ENCODE peak calls at places on chromosome 20, in four cellular contexts. B, N, K and S are unnamed samples.

GRCh38 chr20:23344336-23344735 is 6.3 kb upstream of the NXT1 start:
- DNase-seq in B (no peak), K (no peak), N (no peak), S (no peak)

GRCh38 chr20:50513169-50514034 is 3.2 kb downstream of the PTPN1 start:
- DNase-seq in K (peak; percentile 88), B (no peak), N (peak; percentile 69), S (no peak)

GRCh38 chr20:50932881-50933280 is 1.6 kb upstream of the ADNP start:
- DNase-seq in N (no peak), B (no peak), K (no peak), S (no peak)

GRCh38 chr20:23629017-23629541 is 8.7 kb downstream of the CST3 start:
- DNase-seq in N (peak; percentile 97), B (no peak), K (peak; percentile 95), S (no peak)

GRCh38 chr20:64232794-64233193 is 22.8 kb upstream of the PCMTD2 start:
- DNase-seq in N (no peak), B (no peak), K (no peak), S (peak; percentile 54)

GRCh38 chr20:9989066-9989724 is 45.6 kb upstream of the ANKEF1 start:
- DNase-seq in K (peak; percentile 84), N (peak; percentile 73), B (no peak), S (no peak)

GRCh38 chr20:14700641-14700965 is 363.2 kb upstream of the FLRT3 start:
- DNase-seq in K (no peak), B (no peak), N (peak; percentile 89), S (no peak)

GRCh38 chr20:50913976-50914375 is 17.3 kb downstream of the ADNP start:
- DNase-seq in N (peak; percentile 52), B (no peak), K (peak; percentile 84), S (no peak)

GRCh38 chr20:3459881-3460307 is 10.9 kb upstream of the ATRN start:
- DNase-seq in K (no peak), N (no peak), B (no peak), S (no peak)

GRCh38 chr20:47551841-47552240 is 50.2 kb downstream of the NCOA3 start:
- DNase-seq in B (no peak), K (peak; percentile 40), N (no peak), S (no peak)

GRCh38 chr20:33767100-33767499 is 35.3 kb downstream of the ZNF341 start:
- DNase-seq in N (no peak), K (no peak), B (no peak), S (no peak)

GRCh38 chr20:41424025-41424424 is 57.4 kb upstream of the EMILIN3 start:
- DNase-seq in N (no peak), B (no peak), K (no peak), S (no peak)

GRCh38 chr20:57882451-57883161 is 172.8 kb upstream of the PMEPA1 start:
- DNase-seq in K (no peak), N (no peak), B (peak; percentile 74), S (no peak)
- TF ChIP-seq CTCF in K (no peak), N (no peak), B (no peak), S (peak; percentile 7)

GRCh38 chr20:58378704-58379103 is 10.3 kb upstream of the VAPB start:
- DNase-seq in B (no peak), N (no peak), K (no peak), S (no peak)
- TF ChIP-seq CTCF in B (no peak), N (no peak), K (peak; percentile 11), S (peak; percentile 48)

DNA sequence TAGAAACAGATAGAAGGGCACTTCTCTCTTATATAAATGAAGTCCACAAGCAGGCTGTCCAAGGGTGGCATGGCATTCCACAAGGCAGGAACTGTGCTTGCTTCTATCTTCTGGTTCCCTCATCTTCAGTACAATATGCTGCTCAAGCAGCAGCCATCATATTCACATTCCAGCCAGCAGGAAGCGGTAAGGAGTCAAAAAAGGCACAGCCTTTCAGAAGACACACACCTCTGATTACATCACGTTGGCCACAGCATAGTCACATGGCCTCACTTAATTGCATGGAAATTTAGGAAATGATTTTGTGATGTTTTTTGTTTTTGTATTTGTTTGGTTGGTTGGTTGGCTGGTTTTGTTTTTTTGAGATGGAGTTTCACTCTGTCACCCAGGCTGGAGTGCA is 19.0 kb downstream of the REM1 start:
- DNase-seq in N (peak; percentile 59), B (no peak), K (peak; percentile 74), S (no peak)
- TF ChIP-seq CTCF in N (peak; percentile 46), B (peak; percentile 35), K (peak; percentile 72), S (peak; percentile 73)

GRCh38 chr20:6178537-6178936 is 55.7 kb upstream of the FERMT1 start:
- DNase-seq in N (peak; percentile 61), K (peak; percentile 72), B (no peak), S (no peak)

GRCh38 chr20:6185268-6185667 is 62.4 kb upstream of the FERMT1 start:
- DNase-seq in K (no peak), N (no peak), B (no peak), S (no peak)

GRCh38 chr20:6180531-6180930 is 57.7 kb upstream of the FERMT1 start:
- DNase-seq in B (no peak), N (no peak), K (no peak), S (no peak)

GRCh38 chr20:6184086-6184485 is 61.3 kb upstream of the FERMT1 start:
- DNase-seq in N (no peak), K (no peak), B (no peak), S (no peak)
- TF ChIP-seq CTCF in N (peak; percentile 9), K (no peak), B (no peak), S (peak; percentile 36)

DNA sequence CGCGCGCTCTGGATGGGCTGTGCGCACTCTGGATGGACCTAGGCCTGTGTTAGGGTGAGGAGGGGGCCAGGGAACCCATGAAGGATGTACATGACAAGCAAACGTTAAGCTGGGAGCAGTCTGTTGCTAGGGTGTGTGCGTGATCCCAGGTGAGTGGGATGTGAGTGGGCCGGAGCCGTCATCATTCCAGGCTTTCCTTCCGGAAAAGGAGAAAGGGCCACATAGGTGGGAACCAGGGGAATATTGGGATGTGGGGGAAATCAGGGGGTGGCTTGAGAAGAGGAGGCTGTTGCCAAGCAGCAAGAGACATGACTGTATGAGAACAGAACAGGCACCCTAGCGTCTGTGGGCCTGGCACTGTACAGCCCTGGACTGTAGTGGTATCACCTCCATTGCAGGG is 49.7 kb upstream of the EPB41L1 start:
- DNase-seq in N (no peak), K (no peak), B (no peak), S (no peak)
- TF ChIP-seq CTCF in N (no peak), K (no peak), B (no peak), S (no peak)

DNA sequence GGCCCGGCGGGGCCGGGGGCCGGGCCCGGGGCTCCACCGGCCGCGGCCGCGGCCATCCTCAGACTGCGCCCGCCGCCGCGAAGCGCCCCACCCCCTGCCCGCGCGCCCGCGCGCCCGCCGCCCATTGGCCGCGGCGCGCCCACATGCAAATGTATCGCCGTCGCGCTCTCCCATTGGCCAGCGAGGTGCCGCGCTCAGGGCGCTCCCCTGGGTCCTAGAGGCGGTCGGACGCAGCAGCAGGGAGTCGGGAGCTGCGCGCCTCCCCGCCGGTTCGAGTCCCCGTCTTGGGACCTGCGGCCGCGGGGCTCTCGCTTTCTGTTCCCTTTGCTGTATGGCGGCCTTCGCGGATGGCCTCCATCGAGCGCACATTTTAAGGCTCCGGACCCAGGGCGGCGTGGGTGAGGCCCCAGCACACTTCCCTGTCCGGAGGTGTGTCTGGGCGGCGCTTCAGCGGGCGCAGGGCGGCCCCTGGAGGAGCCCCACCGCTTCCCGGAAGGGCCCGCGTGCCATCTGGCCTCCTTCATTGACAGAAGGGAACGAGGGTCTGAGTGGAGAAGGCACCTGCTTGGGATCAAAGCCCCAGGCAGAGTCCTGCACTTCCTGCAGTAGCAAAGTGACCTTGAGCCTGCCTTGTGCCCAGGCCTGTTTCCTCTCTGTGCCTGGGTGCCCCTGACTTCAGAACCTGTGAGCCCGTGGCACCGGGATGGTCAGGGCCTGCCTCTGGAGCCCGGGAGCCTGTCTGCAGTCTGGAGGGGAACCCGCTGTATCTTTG is at the start of gene CABLES2:
- DNase-seq in B (peak; percentile 96), K (peak; percentile 93), N (peak; percentile 95), S (no peak)
- TF ChIP-seq CTCF in B (peak; percentile 10), K (no peak), N (no peak), S (peak; percentile 18)

GRCh38 chr20:20432618-20433286 is 64.8 kb downstream of the INSM1 start:
- DNase-seq in N (no peak), K (no peak), B (no peak), S (no peak)

GRCh38 chr20:20439602-20440001 is 71.7 kb downstream of the INSM1 start:
- DNase-seq in B (no peak), K (no peak), N (no peak), S (no peak)

GRCh38 chr20:20437314-20437713 is 69.4 kb downstream of the INSM1 start:
- DNase-seq in N (no peak), K (no peak), B (no peak), S (no peak)

GRCh38 chr20:20436689-20437088 is 68.8 kb downstream of the INSM1 start:
- DNase-seq in B (no peak), K (no peak), N (no peak), S (no peak)

GRCh38 chr20:20435453-20435852 is 67.5 kb downstream of the INSM1 start:
- DNase-seq in K (no peak), N (no peak), B (no peak), S (no peak)
- TF ChIP-seq CTCF in K (no peak), N (no peak), B (no peak), S (no peak)

GRCh38 chr20:17172826-17173420 is 53.9 kb upstream of the PCSK2 start:
- DNase-seq in B (no peak), N (no peak), K (no peak), S (no peak)
- TF ChIP-seq CTCF in B (no peak), N (no peak), K (no peak), S (no peak)

DNA sequence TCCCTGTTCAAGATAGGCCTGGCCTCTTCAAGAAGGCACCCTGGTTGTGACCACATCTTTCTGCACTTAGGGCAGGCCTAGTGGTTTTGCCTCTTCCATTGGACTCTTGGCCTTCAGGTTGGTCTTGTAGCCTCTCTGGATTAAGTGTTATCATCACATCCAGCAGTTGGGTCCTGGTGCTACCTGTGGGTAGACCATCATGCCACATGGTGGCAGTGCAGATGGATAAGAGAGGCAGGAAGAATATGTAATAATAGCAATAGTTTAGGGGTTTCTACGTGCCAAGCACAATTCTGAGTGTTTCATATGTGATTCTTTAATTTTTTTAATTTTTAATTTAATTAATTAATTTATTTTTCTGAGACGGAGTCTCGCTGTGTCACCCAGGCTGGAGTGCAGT is 28.5 kb upstream of the SNRPB2 start:
- DNase-seq in N (peak; percentile 25), K (no peak), B (no peak), S (no peak)
- TF ChIP-seq CTCF in N (peak; percentile 46), K (no peak), B (no peak), S (peak; percentile 66)